ENCODE peak calls at places on chromosomes 6 and 20, in four cellular contexts. T, H, S and J are unnamed samples.
A peak's percentile ranks its signal among the peaks of the same experiment; 100 is the strongest.

GRCh38 chr20:48668451-48668946 is 159.3 kb downstream of the PREX1 start:
- DNase-seq in T (no peak), H (no peak), S (no peak), J (no peak)

GRCh38 chr20:51134405-51134804 is 111.5 kb upstream of the KCNG1 start:
- DNase-seq in T (peak; percentile 48), H (no peak), S (peak; percentile 23), J (no peak)

GRCh38 chr6:25788305-25788922 is 33.9 kb downstream of the SLC17A4 start:
- DNase-seq in T (peak; percentile 68), H (peak; percentile 35), S (peak; percentile 91), J (peak; percentile 1)

GRCh38 chr20:14821251-14821650 is 483.8 kb upstream of the FLRT3 start:
- DNase-seq in T (no peak), H (no peak), S (no peak), J (no peak)

GRCh38 chr6:106178900-106179299 is 92.8 kb downstream of the PRDM1 start:
- DNase-seq in T (no peak), H (no peak), S (no peak), J (no peak)

GRCh38 chr20:58650181-58650775 is 805 bp upstream of the STX16 start:
- DNase-seq in T (peak; percentile 10), H (no peak), S (peak; percentile 75), J (peak; percentile 33)

GRCh38 chr20:48738399-48739304 is 89.1 kb downstream of the PREX1 start:
- DNase-seq in T (peak; percentile 55), H (peak; percentile 39), S (no peak), J (no peak)

GRCh38 chr6:17200395-17200794 is 80.8 kb upstream of the RBM24 start:
- DNase-seq in T (no peak), H (no peak), S (peak; percentile 93), J (no peak)

GRCh38 chr6:135922746-135923145 is 71.2 kb downstream of the PDE7B start:
- DNase-seq in T (no peak), H (no peak), S (no peak), J (no peak)

GRCh38 chr6:73858376-73858775 is 162.4 kb downstream of the CD109 start:
- DNase-seq in T (no peak), H (no peak), S (no peak), J (no peak)

GRCh38 chr6:17352302-17352701 is 41.1 kb upstream of the CAP2 start:
- DNase-seq in T (no peak), H (no peak), S (no peak), J (no peak)

GRCh38 chr20:3000852-3001523 is 42.4 kb upstream of the GNRH2 start:
- DNase-seq in T (peak; percentile 71), H (peak; percentile 75), S (no peak), J (no peak)

GRCh38 chr6:106972500-106972899 is 2.0 kb downstream of the CD24 start:
- DNase-seq in T (peak; percentile 22), H (peak; percentile 35), S (peak; percentile 61), J (no peak)

GRCh38 chr20:11952621-11953020 is 34.9 kb downstream of the BTBD3 start:
- DNase-seq in T (no peak), H (no peak), S (no peak), J (no peak)

GRCh38 chr6:45988635-45989034 is 27.0 kb downstream of the CLIC5 start:
- DNase-seq in T (no peak), H (no peak), S (peak; percentile 50), J (no peak)

GRCh38 chr6:20479075-20479871 is 55.0 kb upstream of the CDKAL1 start:
- DNase-seq in T (no peak), H (no peak), S (no peak), J (no peak)

GRCh38 chr6:134866563-134866962 is 83.3 kb downstream of the ALDH8A1 start:
- DNase-seq in T (no peak), H (peak; percentile 76), S (no peak), J (no peak)
- H3K36me3 ChIP-seq in T (no peaks in the 10 kb centered on the region), H (no peaks in the 10 kb centered on the region), S (no peaks in the 10 kb centered on the region), J (no peaks in the 10 kb centered on the region)

DNA sequence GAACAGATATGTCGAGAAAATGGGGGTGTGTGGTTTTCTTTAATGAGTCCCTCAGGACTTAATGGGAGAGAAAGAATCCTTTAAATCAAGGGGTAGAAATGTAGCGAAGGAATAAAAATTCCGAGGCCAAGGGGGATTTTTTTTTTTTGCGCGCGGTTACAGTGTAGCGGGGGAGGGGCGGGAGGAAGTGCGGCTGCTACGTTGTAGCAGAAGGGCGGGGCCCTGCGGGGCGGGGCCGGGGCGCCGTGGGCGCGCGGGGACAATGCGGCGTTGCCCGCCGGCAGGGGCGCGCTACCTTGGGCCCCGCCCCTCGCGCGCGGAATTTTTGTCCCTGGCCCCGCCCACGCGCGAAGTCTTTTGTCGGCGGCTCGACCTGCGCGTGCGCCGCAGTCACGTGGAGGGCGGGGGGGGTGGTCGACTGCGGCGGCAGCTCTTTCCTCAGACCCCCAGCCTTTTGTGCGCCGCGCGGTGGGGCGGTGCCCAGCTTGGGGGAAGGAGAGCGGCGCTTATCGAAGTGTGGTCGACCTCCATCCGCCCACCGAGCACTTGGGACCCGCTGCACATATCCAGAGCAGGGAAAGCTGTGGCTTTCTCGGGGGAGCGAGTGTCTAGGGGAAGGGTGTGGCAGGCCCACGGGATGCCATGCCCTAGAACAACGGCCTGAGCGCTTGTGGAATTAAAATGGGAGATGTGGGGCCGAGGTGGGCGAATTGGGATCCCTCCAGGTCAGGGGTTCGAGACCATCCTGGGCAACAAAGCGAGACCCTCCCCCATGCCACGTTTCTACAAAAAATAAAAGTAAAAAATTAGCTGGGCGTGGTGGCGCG is 1.3 kb downstream of the TUBB start:
- DNase-seq in T (peak; percentile 87), H (peak; percentile 93), S (peak; percentile 92), J (peak; percentile 91)
- H3K4me1 ChIP-seq in T (no peaks in the 10 kb centered on the region), H (peaks cover 48% of the 10 kb centered on the region), S (no peaks in the 10 kb centered on the region), J (peaks cover 17% of the 10 kb centered on the region)

DNA sequence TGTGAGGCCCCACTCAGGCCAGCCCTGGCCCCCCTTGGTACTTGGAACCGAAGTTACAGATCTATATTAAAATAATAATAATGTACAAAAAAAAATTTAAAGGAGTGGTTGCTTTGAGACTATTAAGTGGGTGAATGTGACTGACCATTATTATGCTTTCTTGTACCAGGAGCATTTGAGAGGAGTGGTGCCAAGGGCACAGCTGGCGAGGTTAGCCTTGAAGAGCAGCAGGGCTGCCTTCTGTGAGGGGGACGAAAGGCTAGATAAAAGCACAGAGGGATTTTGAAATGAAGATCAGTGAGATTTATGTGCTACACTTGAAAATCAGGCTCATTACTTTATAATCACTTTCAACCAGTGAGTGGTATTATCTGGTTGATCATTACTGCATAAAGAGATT is 48.6 kb downstream of the FIG4 start:
- DNase-seq in T (no peak), H (no peak), S (no peak), J (no peak)
- H3K36me3 ChIP-seq in T (no peaks in the 10 kb centered on the region), H (no peaks in the 10 kb centered on the region), S (peaks cover 9% of the 10 kb centered on the region), J (peaks cover 9% of the 10 kb centered on the region)

GRCh38 chr6:157761331-157761921 is 61.6 kb upstream of the SNX9 start:
- DNase-seq in T (peak; percentile 37), H (no peak), S (no peak), J (peak; percentile 26)
- H3K4me1 ChIP-seq in T (peaks cover 20% of the 10 kb centered on the region), H (peaks cover 34% of the 10 kb centered on the region), S (peaks cover 7% of the 10 kb centered on the region), J (peaks cover 46% of the 10 kb centered on the region)

DNA sequence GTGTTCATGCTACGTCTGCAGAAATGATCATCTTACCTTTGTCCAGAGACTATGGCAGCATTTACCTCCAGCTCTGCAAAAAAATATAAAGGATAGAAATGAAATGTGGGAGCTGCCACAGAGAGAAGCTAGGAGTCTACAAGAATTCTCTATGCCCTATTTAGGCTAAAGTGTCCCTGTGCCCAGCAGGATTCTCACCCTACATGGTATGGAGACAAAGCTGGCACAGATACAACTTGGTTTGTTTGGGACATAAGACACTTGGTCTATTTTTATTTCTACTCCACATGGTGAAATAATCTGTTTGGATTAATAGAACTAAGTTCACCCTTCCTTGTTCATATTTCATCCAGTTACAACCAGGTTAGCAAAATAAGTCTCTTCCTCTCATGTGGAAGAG is 28.4 kb downstream of the TP53INP2 start:
- DNase-seq in T (no peak), H (no peak), S (no peak), J (no peak)
- H3K36me3 ChIP-seq in T (no peaks in the 10 kb centered on the region), H (peaks cover 5% of the 10 kb centered on the region), S (peaks cover 34% of the 10 kb centered on the region), J (no peaks in the 10 kb centered on the region)

DNA sequence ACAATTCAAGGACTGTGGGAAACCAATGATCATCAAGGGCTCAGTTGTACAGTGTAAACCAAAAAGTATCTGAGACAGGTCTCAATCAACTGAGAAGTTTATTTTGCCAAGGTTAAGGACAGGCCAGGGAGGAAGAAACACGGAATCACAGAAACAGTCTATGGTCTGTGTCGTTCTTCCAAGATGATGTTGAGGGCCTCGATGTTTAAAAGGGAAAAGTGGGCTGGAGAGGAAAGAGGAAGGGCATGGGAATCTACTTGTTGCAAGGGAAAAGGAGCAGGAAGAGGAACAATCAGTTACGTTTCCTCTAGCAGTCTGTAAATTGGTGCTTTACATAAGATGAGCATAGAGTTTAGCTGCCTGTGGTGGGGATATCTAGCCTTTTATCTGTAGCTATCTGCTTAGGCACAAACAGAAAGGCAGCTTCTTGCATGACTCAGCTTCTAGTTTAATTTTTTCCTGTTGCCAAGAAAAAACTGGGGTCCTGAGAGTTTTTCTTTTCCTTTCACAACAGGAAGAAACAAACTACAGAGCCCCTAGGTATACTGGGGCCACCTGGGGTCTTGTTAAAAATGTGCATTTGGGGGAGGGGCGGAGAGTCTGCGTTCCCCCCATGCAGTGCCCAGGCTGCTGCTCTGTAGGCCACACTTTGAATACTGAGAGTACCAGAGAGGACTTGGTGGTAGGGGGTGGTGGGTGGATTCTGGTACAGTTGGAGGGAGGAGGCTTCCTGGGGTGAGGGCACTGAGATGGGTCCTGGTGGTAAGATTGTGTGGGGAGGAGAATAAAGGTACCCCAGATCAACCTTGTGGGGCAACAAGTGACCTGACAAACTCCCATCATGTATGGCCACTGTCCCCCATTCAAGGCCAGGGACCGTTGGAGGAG is 35.3 kb upstream of the EZR start:
- DNase-seq in T (no peak), H (peak; percentile 60), S (peak; percentile 89), J (no peak)
- H3K4me1 ChIP-seq in T (peaks cover 17% of the 10 kb centered on the region), H (peaks cover 77% of the 10 kb centered on the region), S (peaks cover 16% of the 10 kb centered on the region), J (peaks cover 51% of the 10 kb centered on the region)